ENCODE peak calls at places on chromosomes 5 and 9, in five cellular contexts. E, K, M, B and A are unnamed samples.

GRCh38 chr5:82772281-82772680 is 304.9 kb downstream of the TMEM167A start:
- DNase-seq in E (no peak), K (no peak), B (no peak), M (no peak), A (no peak)

GRCh38 chr5:162128117-162128516 is 60.5 kb downstream of the GABRG2 start:
- DNase-seq in K (no peak), B (peak; percentile 84), M (no peak), E (no peak), A (peak; percentile 6)

GRCh38 chr5:105475401-105475800 is 1912.8 kb upstream of the NUDT12 start:
- DNase-seq in K (peak; percentile 26), B (no peak), E (no peak), M (no peak), A (no peak)

GRCh38 chr9:118614011-118614410 is 755.2 kb downstream of the BRINP1 start:
- DNase-seq in B (no peak), M (no peak), K (no peak), E (no peak), A (no peak)

GRCh38 chr5:151740336-151740942 is 18.0 kb downstream of the ATOX1 start:
- DNase-seq in B (peak; percentile 85), K (peak; percentile 74), M (peak; percentile 61), E (peak; percentile 49), A (peak; percentile 55)

GRCh38 chr9:17191095-17191494 is 56.3 kb downstream of the CNTLN start:
- DNase-seq in K (peak; percentile 17), M (no peak), E (no peak), B (no peak), A (no peak)

GRCh38 chr9:78191931-78192330 is 43.9 kb upstream of the CEP78 start:
- DNase-seq in K (no peak), M (no peak), E (no peak), B (no peak), A (no peak)

GRCh38 chr9:18442629-18443491 is 31.1 kb upstream of the ADAMTSL1 start:
- DNase-seq in E (peak; percentile 46), M (peak; percentile 65), K (peak; percentile 78), B (peak; percentile 92), A (peak; percentile 76)

GRCh38 chr5:121758640-121759039 is 93.0 kb upstream of the FTMT start:
- DNase-seq in B (peak; percentile 79), E (no peak), K (no peak), M (no peak), A (no peak)

GRCh38 chr5:133565993-133566392 is 46.3 kb downstream of the FSTL4 start:
- DNase-seq in K (peak; percentile 86), M (peak; percentile 54), E (peak; percentile 2), B (peak; percentile 83), A (peak; percentile 24)

GRCh38 chr5:42951847-42952411 is 88.2 kb downstream of the ANXA2R start:
- DNase-seq in K (no peak), B (no peak), M (peak; percentile 12), E (peak; percentile 51), A (no peak)

GRCh38 chr9:135108801-135109500 is 21.5 kb downstream of the OLFM1 start:
- DNase-seq in B (no peak), M (no peak), E (no peak), K (no peak), A (no peak)

GRCh38 chr9:17520264-17521058 is 58.4 kb upstream of the SH3GL2 start:
- DNase-seq in K (no peak), M (no peak), B (peak; percentile 58), E (no peak), A (no peak)

GRCh38 chr9:129549684-129550083 is 71.2 kb downstream of the C9orf50 start:
- DNase-seq in K (no peak), M (no peak), E (no peak), B (peak; percentile 64), A (peak; percentile 40)

GRCh38 chr5:67577424-67577823 is 380.8 kb upstream of the CD180 start:
- DNase-seq in K (no peak), E (no peak), B (no peak), M (no peak), A (no peak)

GRCh38 chr9:9170735-9171134 is 1371.2 kb upstream of the DMAC1 start:
- DNase-seq in B (no peak), K (no peak), E (no peak), M (no peak), A (no peak)

GRCh38 chr5:144798595-144798994 is 627.9 kb downstream of the KCTD16 start:
- DNase-seq in K (no peak), E (no peak), M (no peak), B (no peak), A (no peak)

GRCh38 chr5:68423154-68423811 is 207.7 kb downstream of the PIK3R1 start:
- DNase-seq in K (no peak), E (no peak), B (no peak), M (no peak), A (no peak)

GRCh38 chr5:111353035-111353434 is 128.9 kb downstream of the CAMK4 start:
- DNase-seq in B (no peak), K (no peak), M (no peak), E (no peak), A (no peak)

GRCh38 chr9:7186175-7186574 is 428.4 kb downstream of the KDM4C start:
- DNase-seq in B (peak; percentile 79), E (no peak), K (no peak), M (no peak), A (no peak)

GRCh38 chr5:96381526-96381925 is 51.5 kb downstream of the PCSK1 start:
- DNase-seq in K (peak; percentile 8), B (no peak), E (no peak), M (no peak), A (peak; percentile 12)

GRCh38 chr5:131252824-131253171 is 11.1 kb upstream of the CDC42SE2 start:
- DNase-seq in K (no peak), E (no peak), B (no peak), M (peak; percentile 43), A (peak; percentile 25)

GRCh38 chr5:151454166-151454565 is 6.8 kb downstream of the SLC36A1 start:
- DNase-seq in E (peak; percentile 30), B (no peak), M (no peak), K (peak; percentile 23), A (no peak)

GRCh38 chr5:51389582-51390463 is 6.6 kb downstream of the ISL1 start:
- DNase-seq in B (peak; percentile 85), M (no peak), K (peak; percentile 47), E (no peak), A (no peak)

GRCh38 chr5:51392689-51393199 is 9.5 kb downstream of the ISL1 start:
- DNase-seq in M (no peak), K (peak; percentile 19), E (no peak), B (peak; percentile 73), A (no peak)

GRCh38 chr5:51388488-51389325 is 5.5 kb downstream of the ISL1 start:
- DNase-seq in M (no peak), E (no peak), B (no peak), K (peak; percentile 45), A (no peak)

GRCh38 chr5:51389326-51389581 is 6.0 kb downstream of the ISL1 start:
- DNase-seq in K (no peak), E (no peak), B (no peak), M (no peak), A (no peak)

DNA sequence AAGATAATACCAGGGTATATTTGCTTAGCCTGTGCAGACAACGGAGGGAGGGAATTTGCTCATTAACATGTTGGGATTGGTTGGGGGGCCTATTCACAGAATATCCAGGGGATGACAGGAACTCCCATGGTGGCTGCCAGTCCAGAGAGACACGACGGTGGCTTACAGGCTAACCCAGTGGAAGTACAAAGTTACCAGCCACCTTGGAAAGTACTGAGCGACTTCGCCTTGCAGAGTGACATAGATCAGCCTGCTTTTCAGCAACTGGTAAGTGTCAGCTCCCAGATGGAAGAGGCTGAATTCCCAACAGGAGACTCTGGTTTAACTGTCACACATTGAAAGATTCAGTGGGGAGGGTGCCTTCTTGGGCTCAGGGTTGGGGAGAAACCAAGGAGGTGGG is 7.9 kb downstream of the ISL1 start:
- DNase-seq in E (no peak), K (peak; percentile 56), M (no peak), B (peak; percentile 54), A (no peak)
- H3K27me3 ChIP-seq in E (no peaks in the 10 kb centered on the region), K (peaks cover 50% of the 10 kb centered on the region), M (peaks cover 96% of the 10 kb centered on the region), B (peaks cover 97% of the 10 kb centered on the region), A (peaks cover 41% of the 10 kb centered on the region)

GRCh38 chr5:3002230-3002629 is 250.8 kb upstream of the IRX2 start:
- DNase-seq in M (no peak), B (no peak), K (no peak), E (no peak), A (no peak)
- H3K27me3 ChIP-seq in M (no peaks in the 10 kb centered on the region), B (no peaks in the 10 kb centered on the region), K (no peaks in the 10 kb centered on the region), E (peaks cover 100% of the 10 kb centered on the region), A (no peaks in the 10 kb centered on the region)

DNA sequence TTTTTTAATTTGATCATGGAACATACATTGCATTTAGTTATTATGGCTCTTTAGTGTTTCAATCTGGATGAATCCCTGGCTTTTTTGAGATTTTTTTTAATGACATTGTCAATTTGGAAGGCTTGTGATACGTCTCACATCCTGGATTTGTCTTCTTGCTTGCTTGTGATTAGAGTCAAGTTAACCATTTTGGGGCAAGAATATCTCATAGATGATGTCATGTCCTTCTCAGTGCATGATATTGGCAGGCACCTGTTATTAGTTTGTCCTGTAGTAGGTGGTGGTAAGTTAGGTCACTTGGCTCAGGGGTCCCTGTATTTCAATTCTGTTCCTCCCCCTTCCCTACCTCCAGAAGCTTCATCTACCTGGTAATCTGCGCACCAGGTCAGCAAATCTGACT is 3.3 kb downstream of the PSD2 start:
- DNase-seq in B (no peak), M (no peak), E (no peak), K (no peak), A (no peak)
- H3K27me3 ChIP-seq in B (peaks cover 98% of the 10 kb centered on the region), M (peaks cover 67% of the 10 kb centered on the region), E (peaks cover 90% of the 10 kb centered on the region), K (peaks cover 100% of the 10 kb centered on the region), A (peaks cover 9% of the 10 kb centered on the region)

GRCh38 chr9:75976549-75976948 is 86.1 kb downstream of the PCSK5 start:
- DNase-seq in K (no peak), M (no peak), B (no peak), E (no peak), A (no peak)
- H3K27me3 ChIP-seq in K (no peaks in the 10 kb centered on the region), M (no peaks in the 10 kb centered on the region), B (peaks cover 4% of the 10 kb centered on the region), E (no peaks in the 10 kb centered on the region), A (no peaks in the 10 kb centered on the region)

DNA sequence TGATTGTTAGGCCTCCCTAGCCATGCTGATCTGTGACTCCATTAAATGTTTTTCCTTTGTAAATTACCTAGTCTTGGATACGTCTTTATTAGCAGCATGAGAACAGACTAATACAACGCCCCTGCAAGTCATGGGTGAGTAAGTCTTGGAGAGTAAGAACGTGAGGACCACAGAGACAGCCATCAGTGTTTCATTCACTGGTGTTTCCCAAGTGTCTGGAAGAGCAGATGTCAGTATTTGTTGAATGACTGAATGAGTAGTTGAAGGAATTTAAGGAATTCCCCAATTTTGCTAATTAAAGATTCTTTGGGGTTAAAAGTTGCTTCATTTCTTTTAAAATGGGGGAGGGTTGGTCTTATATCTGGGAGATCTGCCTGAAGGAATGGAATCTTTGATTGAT is 178.8 kb downstream of the TRIO start:
- DNase-seq in K (no peak), B (no peak), E (no peak), M (no peak), A (no peak)
- H3K27me3 ChIP-seq in K (no peaks in the 10 kb centered on the region), B (no peaks in the 10 kb centered on the region), E (no peaks in the 10 kb centered on the region), M (no peaks in the 10 kb centered on the region), A (no peaks in the 10 kb centered on the region)